ENCODE peak calls at places on chromosomes 1 and 21, in five cellular contexts. H, L, D, X and K are unnamed samples.

GRCh38 chr1:201119206-201119814 is 7.1 kb upstream of the CACNA1S start:
- DNase-seq in H (no peak), L (peak; percentile 35), D (no peak), X (peak; percentile 31), K (no peak)

GRCh38 chr1:2778220-2778592 is 23.3 kb downstream of the TTC34 start:
- DNase-seq in H (peak; percentile 35), L (no peak), D (no peak), X (no peak), K (no peak)

GRCh38 chr1:92482665-92483441 is 3.9 kb downstream of the GFI1 start:
- DNase-seq in H (peak; percentile 86), L (no peak), D (no peak), X (peak; percentile 30), K (no peak)

GRCh38 chr1:70072239-70072751 is 133.1 kb downstream of the LRRC40 start:
- DNase-seq in H (no peak), L (no peak), D (no peak), X (no peak), K (no peak)

GRCh38 chr1:25568090-25568833 is 24.9 kb downstream of the LDLRAP1 start:
- DNase-seq in H (no peak), L (peak; percentile 43), D (no peak), X (no peak), K (peak; percentile 47)

GRCh38 chr1:243422362-243422761 is 166.5 kb downstream of the SDCCAG8 start:
- DNase-seq in H (no peak), L (no peak), D (no peak), X (no peak), K (no peak)

GRCh38 chr1:32486463-32487113 is 21.7 kb downstream of the ZBTB8B start:
- DNase-seq in H (no peak), L (no peak), D (no peak), X (peak; percentile 33), K (no peak)

GRCh38 chr1:234000557-234001081 is 96.1 kb downstream of the SLC35F3 start:
- DNase-seq in H (no peak), L (no peak), D (no peak), X (no peak), K (no peak)

GRCh38 chr1:92470216-92470615 is 16.5 kb downstream of the GFI1 start:
- DNase-seq in H (no peak), L (no peak), D (no peak), X (no peak), K (no peak)

GRCh38 chr1:108880850-108881249 is 4.1 kb downstream of the GPSM2 start:
- DNase-seq in H (no peak), L (no peak), D (no peak), X (no peak), K (no peak)

GRCh38 chr1:51919684-51920083 is 41.2 kb upstream of the NRDC start:
- DNase-seq in H (no peak), L (no peak), D (no peak), X (no peak), K (no peak)

GRCh38 chr1:1433804-1434130 is 1.7 kb upstream of the VWA1 start:
- DNase-seq in H (no peak), L (peak; percentile 68), D (peak; percentile 72), X (no peak), K (no peak)

GRCh38 chr1:10873189-10873588 is 76.7 kb upstream of the CASZ1 start:
- DNase-seq in H (no peak), L (no peak), D (no peak), X (no peak), K (no peak)

GRCh38 chr21:45353200-45353599 is 51.8 kb upstream of the COL18A1 start:
- DNase-seq in H (no peak), L (no peak), D (no peak), X (no peak), K (no peak)

GRCh38 chr1:6130596-6130995 is 49.5 kb downstream of the CHD5 start:
- DNase-seq in H (peak; percentile 49), L (no peak), D (no peak), X (no peak), K (no peak)

GRCh38 chr1:14613915-14614314 is 15.4 kb downstream of the KAZN start:
- DNase-seq in H (no peak), L (no peak), D (no peak), X (no peak), K (no peak)

GRCh38 chr1:77068013-77068412 is 151.2 kb downstream of the PIGK start:
- DNase-seq in H (no peak), L (no peak), D (no peak), X (no peak), K (no peak)

GRCh38 chr1:74368335-74368734 is 133.1 kb downstream of the TNNI3K start:
- DNase-seq in H (no peak), L (no peak), D (no peak), X (no peak), K (no peak)

GRCh38 chr1:110477445-110477957 is 26.6 kb downstream of the PROK1 start:
- DNase-seq in H (no peak), L (no peak), D (no peak), X (no peak), K (no peak)

GRCh38 chr1:227900571-227901051 is 47.1 kb downstream of the WNT9A start:
- DNase-seq in H (peak; percentile 51), L (no peak), D (peak; percentile 24), X (peak; percentile 4), K (no peak)

GRCh38 chr21:32533053-32533452 is 52.3 kb downstream of the TCP10L start:
- DNase-seq in H (no peak), L (no peak), D (no peak), X (no peak), K (no peak)
- TF ChIP-seq POLR2A in H (no peak), L (no peak), D (no peak), X (no peak), K (no peak)

GRCh38 chr21:24840287-24840686 is 767.0 kb downstream of the MRPL39 start:
- DNase-seq in H (peak; percentile 65), L (no peak), D (no peak), X (no peak), K (no peak)
- H3K4me3 ChIP-seq in H (no peak overlapping the region), L (no peak overlapping the region), D (no peak overlapping the region), X (no peak overlapping the region), K (no peak overlapping the region)

GRCh38 chr1:179591592-179592580 is at the start of gene TDRD5:
- DNase-seq in H (peak; percentile 71), L (peak; percentile 69), D (no peak), X (peak; percentile 69), K (no peak)
- H3K27ac ChIP-seq in H (no peak within 1 kb of the TSS), L (no peak within 1 kb of the TSS), D (no peak within 1 kb of the TSS), X (peak within 1 kb of the TSS; percentile 36), K (no peak within 1 kb of the TSS)

GRCh38 chr1:211735208-211736170 is 60.1 kb upstream of the NEK2 start:
- DNase-seq in H (no peak), L (no peak), D (no peak), X (peak; percentile 17), K (peak; percentile 9)
- TF ChIP-seq POLR2A in H (no peak), L (no peak), D (no peak), X (no peak), K (no peak)

GRCh38 chr21:42654913-42655796 is 1.7 kb downstream of the PDE9A start:
- DNase-seq in H (no peak), L (no peak), D (no peak), X (peak; percentile 65), K (no peak)

GRCh38 chr21:42657676-42658319 is 4.4 kb downstream of the PDE9A start:
- DNase-seq in H (peak; percentile 67), L (no peak), D (no peak), X (no peak), K (no peak)

GRCh38 chr21:42654179-42654912 is 925 bp downstream of the PDE9A start:
- DNase-seq in H (peak; percentile 77), L (no peak), D (no peak), X (no peak), K (no peak)

GRCh38 chr21:42656872-42657271 is 3.5 kb downstream of the PDE9A start:
- DNase-seq in H (peak; percentile 59), L (no peak), D (no peak), X (no peak), K (no peak)

DNA sequence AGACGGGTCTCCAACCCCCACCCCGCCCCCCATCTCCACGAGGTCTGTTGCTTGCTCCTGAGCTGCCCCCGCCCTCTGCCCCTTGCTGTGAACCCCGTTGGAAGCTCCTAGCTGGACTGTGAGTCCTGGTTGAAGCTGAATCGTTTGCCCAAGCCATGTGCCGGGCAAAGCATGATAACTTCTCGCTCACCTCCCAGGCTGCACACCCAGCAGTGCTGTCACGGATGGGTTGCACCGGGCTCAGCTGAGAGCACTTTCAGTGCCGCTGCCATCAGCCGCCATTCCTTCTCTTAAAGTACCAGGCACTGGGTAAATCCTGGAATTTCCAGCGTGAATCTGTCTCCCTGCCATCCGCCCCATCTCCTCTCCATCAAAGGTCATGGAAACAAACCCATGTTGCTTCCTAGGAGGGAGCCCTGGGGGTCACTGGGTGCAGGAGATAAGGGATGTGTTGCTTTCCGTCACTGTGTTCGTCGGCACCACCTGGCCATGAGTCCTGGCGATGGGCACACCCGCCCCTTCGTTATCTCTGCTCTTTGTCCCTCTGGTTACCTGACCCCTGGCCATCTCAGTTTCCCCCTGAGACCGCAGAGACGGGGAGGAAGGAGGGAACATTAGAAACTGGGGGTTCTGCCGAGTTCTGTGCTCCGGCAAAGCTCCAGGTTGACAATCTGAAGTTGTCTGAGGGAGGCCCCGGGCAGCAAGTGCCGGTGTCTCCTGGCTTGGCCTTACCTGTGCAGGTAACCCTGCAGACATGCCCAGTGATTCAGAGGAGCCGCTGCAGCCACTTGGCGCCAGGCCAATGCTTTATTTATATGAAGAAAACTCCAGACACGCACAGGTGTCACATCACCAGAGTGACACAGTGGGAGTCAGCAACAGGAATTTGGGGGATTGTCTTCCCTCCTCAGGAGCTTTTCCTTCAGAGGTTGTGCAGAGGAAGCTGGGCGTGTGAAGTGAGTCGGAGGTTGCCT is 2.7 kb downstream of the PDE9A start:
- DNase-seq in H (peak; percentile 64), L (no peak), D (no peak), X (peak; percentile 68), K (no peak)
- H3K4me3 ChIP-seq in H (peak overlapping the region; percentile 54), L (no peak overlapping the region), D (no peak overlapping the region), X (peak overlapping the region; percentile 80), K (no peak overlapping the region)

DNA sequence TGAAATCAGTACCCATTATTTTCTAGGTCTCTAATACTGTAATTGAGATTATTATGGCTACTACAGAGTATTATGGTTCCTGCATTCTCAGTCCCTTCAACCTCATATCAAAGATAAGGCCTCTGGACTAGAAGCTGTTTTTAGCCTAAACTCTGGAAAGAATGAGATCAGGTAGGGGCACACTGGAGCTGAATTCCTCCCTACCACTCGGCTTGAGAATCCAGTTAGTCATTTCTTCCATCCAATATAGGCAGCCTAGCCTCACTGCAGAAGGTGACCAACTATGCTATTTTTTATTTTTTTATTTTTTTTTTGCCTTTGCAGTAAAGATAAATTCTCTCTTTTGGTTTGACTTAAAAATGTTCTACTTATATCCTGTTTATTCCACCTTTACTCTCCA is 8.0 kb upstream of the HAX1 start:
- DNase-seq in H (no peak), L (no peak), D (no peak), X (no peak), K (no peak)
- H3K27ac ChIP-seq in H (peak overlapping the region; percentile 65), L (peak overlapping the region; percentile 29), D (peak overlapping the region; percentile 27), X (no peak overlapping the region), K (no peak overlapping the region)